ENCODE peak calls at places on chromosomes 3 and 15, in four cellular contexts. E is ACHN; X is stimulated activated CD8-positive, alpha-beta memory T cell treated with anti-CD3 and anti-CD28 coated beads, Interleukin-15, amount 100 ng/mL, for 24 hours; I is EH. Z is an unnamed sample.

GRCh38 chr15:29765234-29765841 is 56.9 kb downstream of the TJP1 start:
- DNase-seq in I (no peak), X (no peak), E (no peak), Z (no peak)

GRCh38 chr3:190514163-190515153 is 573 bp downstream of the IL1RAP start:
- DNase-seq in X (peak), E (peak), I (peak), Z (peak)

GRCh38 chr3:169106662-169107061 is 556.9 kb downstream of the MECOM start:
- DNase-seq in I (no peak), E (no peak), X (no peak), Z (no peak)

GRCh38 chr3:176663819-176664218 is 533.5 kb downstream of the TBL1XR1 start:
- DNase-seq in E (peak), I (peak), X (no peak), Z (no peak)

GRCh38 chr3:171173732-171174131 is 147.2 kb upstream of the SLC2A2 start:
- DNase-seq in X (no peak), I (no peak), E (peak), Z (no peak)

GRCh38 chr3:23161896-23162570 is 41.1 kb upstream of the UBE2E2 start:
- DNase-seq in I (peak), X (no peak), E (no peak), Z (no peak)

GRCh38 chr3:168544097-168544957 is 448.6 kb upstream of the GOLIM4 start:
- DNase-seq in I (no peak), X (no peak), E (no peak), Z (no peak)

GRCh38 chr3:139020036-139020867 is 474 bp downstream of the PRR23B start:
- DNase-seq in X (no peak), E (no peak), I (no peak), Z (no peak)

GRCh38 chr3:110618512-110619226 is 452.9 kb upstream of the NECTIN3 start:
- DNase-seq in E (no peak), I (no peak), X (no peak), Z (no peak)

GRCh38 chr3:84967767-84968581 is 9.2 kb downstream of the CADM2 start:
- DNase-seq in I (no peak), E (no peak), X (no peak), Z (no peak)

GRCh38 chr3:4904801-4905695 is 74.2 kb upstream of the BHLHE40 start:
- DNase-seq in I (peak), E (no peak), X (no peak), Z (no peak)

GRCh38 chr15:59224474-59224873 is 17.8 kb downstream of the LDHAL6B start:
- DNase-seq in E (no peak), I (no peak), X (no peak), Z (no peak)

GRCh38 chr15:82571722-82572222 is 31.5 kb upstream of the RPS17 start:
- DNase-seq in X (no peak), E (peak), I (peak), Z (peak)

GRCh38 chr15:49428392-49429095 is 5.5 kb downstream of the FGF7 start:
- DNase-seq in X (no peak), I (peak), E (no peak), Z (no peak)

GRCh38 chr15:81301815-81302399 is 22.0 kb downstream of the STARD5 start:
- DNase-seq in E (no peak), X (no peak), I (no peak), Z (no peak)

GRCh38 chr3:50270422-50270831 is 1.5 kb downstream of the SEMA3B start:
- DNase-seq in X (no peak), I (peak), E (no peak), Z (no peak)

GRCh38 chr3:17730318-17730967 is 12.0 kb downstream of the TBC1D5 start:
- DNase-seq in E (peak), I (peak), X (no peak), Z (no peak)

GRCh38 chr3:195908439-195909293 is at the start of gene TNK2:
- DNase-seq in X (peak), I (peak), E (peak), Z (no peak)

GRCh38 chr3:13638927-13639326 is 90.0 kb downstream of the FBLN2 start:
- DNase-seq in X (no peak), E (no peak), I (no peak), Z (peak)

GRCh38 chr3:40490916-40491315 is 14.0 kb downstream of the ZNF619 start:
- DNase-seq in I (peak), X (no peak), E (no peak), Z (no peak)

GRCh38 chr3:54556630-54557029 is 371.2 kb downstream of the LRTM1 start:
- DNase-seq in X (no peak), I (no peak), E (no peak), Z (no peak)

GRCh38 chr3:184712579-184713355 is 903 bp upstream of the MAGEF1 start:
- DNase-seq in X (no peak), E (no peak), I (no peak), Z (no peak)

Z was measured in breast epithelium.